ENCODE peak calls at places on chromosomes 6 and 20, in nine cellular contexts. B is upper lobe of left lung; W is GM12878; E is effector memory CD4-positive, alpha-beta T cell; G is endodermal cell; J is CD8-positive, alpha-beta T cell; S is mammary epithelial cell; X is Karpas-422; A is kidney. Y is an unnamed sample.

GRCh38 chr20:63089051-63089907 is 82.5 kb upstream of the BHLHE23 start:
- DNase-seq in J (no peak), W (no peak), A (peak; percentile 48), B (peak; percentile 16), X (no peak), E (no peak), G (peak; percentile 46), S (peak; percentile 15), Y (peak; percentile 23)

GRCh38 chr20:34537651-34538050 is 20.9 kb upstream of the MAP1LC3A start:
- DNase-seq in E (no peak), B (no peak), X (no peak), W (no peak), A (peak; percentile 21), S (no peak), G (no peak), J (no peak), Y (no peak)

GRCh38 chr6:1840491-1841121 is 230.9 kb downstream of the FOXC1 start:
- DNase-seq in A (no peak), X (peak; percentile 11), J (no peak), W (no peak), E (no peak), B (no peak), G (no peak), S (no peak), Y (no peak)

GRCh38 chr6:37306624-37307222 is 47.1 kb upstream of the RNF8 start:
- DNase-seq in B (no peak), A (no peak), X (no peak), J (no peak), S (no peak), E (no peak), W (no peak), G (no peak), Y (no peak)

GRCh38 chr6:89355511-89356185 is 3.1 kb upstream of the UBE2J1 start:
- DNase-seq in A (no peak), E (no peak), G (no peak), X (no peak), B (no peak), J (no peak), W (no peak), S (no peak), Y (no peak)

GRCh38 chr6:122476131-122476530 is 4.5 kb upstream of the SERINC1 start:
- DNase-seq in B (no peak), J (no peak), S (no peak), E (no peak), G (no peak), X (peak; percentile 47), A (no peak), W (no peak), Y (peak; percentile 54)

GRCh38 chr6:32153252-32153834 is 598 bp upstream of the PPT2 start:
- DNase-seq in B (peak; percentile 63), S (peak; percentile 13), A (peak; percentile 87), X (no peak), J (no peak), W (no peak), E (no peak), G (peak; percentile 90), Y (peak; percentile 76)

GRCh38 chr6:110476046-110476849 is at the start of gene SLC22A16:
- DNase-seq in S (no peak), J (no peak), E (no peak), W (no peak), X (no peak), A (peak; percentile 78), B (peak; percentile 38), G (no peak), Y (no peak)

GRCh38 chr6:117264487-117265424 is 602 bp upstream of the VGLL2 start:
- DNase-seq in G (peak; percentile 67), J (no peak), B (no peak), E (no peak), X (no peak), S (peak; percentile 17), W (no peak), A (no peak), Y (peak; percentile 73)

GRCh38 chr6:62286470-62286843 is 432 bp upstream of the KHDRBS2 start:
- DNase-seq in B (peak; percentile 39), J (no peak), W (no peak), E (no peak), G (no peak), S (no peak), A (peak; percentile 30), X (no peak), Y (no peak)

GRCh38 chr20:34111057-34111711 is 859 bp downstream of the EIF2S2 start:
- DNase-seq in E (no peak), G (no peak), B (peak; percentile 68), W (no peak), J (no peak), S (peak; percentile 58), A (no peak), X (peak; percentile 58), Y (peak; percentile 71)

GRCh38 chr20:23415958-23416583 is 5.2 kb downstream of the NAPB start:
- DNase-seq in J (peak; percentile 54), E (no peak), X (no peak), B (no peak), A (no peak), W (no peak), S (peak; percentile 46), G (no peak), Y (no peak)

GRCh38 chr6:37354526-37355384 is 972 bp downstream of the RNF8 start:
- DNase-seq in W (no peak), A (no peak), G (peak; percentile 60), B (peak; percentile 32), E (no peak), S (peak; percentile 25), J (peak; percentile 49), X (peak; percentile 66), Y (peak; percentile 91)

GRCh38 chr6:138406443-138406842 is 2.4 kb downstream of the HEBP2 start:
- DNase-seq in G (peak; percentile 28), J (no peak), A (no peak), E (no peak), W (no peak), S (no peak), X (no peak), B (no peak), Y (no peak)

GRCh38 chr6:22447191-22447590 is 122.2 kb upstream of the HDGFL1 start:
- DNase-seq in E (no peak), X (no peak), S (no peak), W (no peak), B (no peak), G (no peak), J (no peak), A (no peak), Y (no peak)

GRCh38 chr6:4936681-4937041 is 67.2 kb downstream of the RPP40 start:
- DNase-seq in B (no peak), G (no peak), J (no peak), X (peak; percentile 68), W (no peak), E (no peak), A (no peak), S (no peak), Y (no peak)

DNA sequence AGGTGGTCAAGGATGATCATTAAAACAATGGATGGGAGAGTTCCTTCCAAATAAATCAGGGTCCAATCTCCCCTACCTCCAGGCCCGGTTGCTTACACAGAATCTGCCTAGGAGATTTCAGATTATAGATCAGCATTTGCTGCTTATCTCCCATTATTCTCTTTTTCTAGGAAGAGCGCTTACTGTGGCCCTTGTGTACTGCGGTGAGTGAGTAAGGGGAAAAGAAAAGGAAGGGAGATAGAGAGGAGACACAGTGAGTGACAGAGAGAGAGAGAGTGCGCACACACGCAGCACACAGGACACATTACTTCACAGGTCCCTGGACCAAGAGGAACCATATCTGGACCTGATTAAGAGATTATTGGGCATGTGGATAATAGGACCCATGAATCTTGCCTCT is 6.2 kb downstream of the LATS1 start:
- DNase-seq in A (no peak), J (no peak), S (no peak), B (no peak), W (no peak), X (no peak), G (no peak), E (no peak), Y (no peak)
- H3K27ac ChIP-seq in A (no peak overlapping the region), J (no peak overlapping the region), S (no peak overlapping the region), B (no peak overlapping the region), W (no peak overlapping the region), X (no peak overlapping the region), G (no peak overlapping the region), E (no peak overlapping the region), Y (no peak overlapping the region)

DNA sequence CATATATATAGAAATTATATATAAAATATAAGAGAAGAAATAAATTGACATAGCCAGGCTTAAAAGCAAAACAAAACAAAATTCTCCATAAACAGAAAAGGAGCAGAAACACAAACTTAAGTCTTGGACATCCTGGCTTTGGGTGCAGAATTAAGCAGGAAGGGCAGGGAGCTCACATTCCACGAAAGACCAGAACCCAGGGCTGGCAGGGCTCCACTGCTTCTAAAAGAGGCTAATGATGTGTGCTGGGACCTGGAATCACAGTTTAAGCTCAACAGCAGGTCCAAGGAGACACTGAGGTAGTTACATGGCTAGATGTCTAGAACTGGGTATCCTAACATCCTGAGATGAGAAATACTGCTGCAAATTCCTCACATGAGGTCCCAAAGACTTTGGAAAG is 210.3 kb downstream of the WDR27 start:
- DNase-seq in J (no peak), X (no peak), S (no peak), B (no peak), W (no peak), A (no peak), E (no peak), G (no peak), Y (no peak)
- H3K27ac ChIP-seq in J (no peak overlapping the region), X (no peak overlapping the region), S (no peak overlapping the region), B (no peak overlapping the region), W (no peak overlapping the region), A (no peak overlapping the region), E (no peak overlapping the region), G (no peak overlapping the region), Y (peak overlapping the region; percentile 12)

GRCh38 chr6:125797934-125798444 is 7.2 kb downstream of the NCOA7 start:
- DNase-seq in G (no peak), J (no peak), B (peak; percentile 37), W (no peak), S (no peak), E (no peak), A (no peak), X (peak; percentile 75), Y (no peak)
- H3K27ac ChIP-seq in G (no peak overlapping the region), J (no peak overlapping the region), B (peak overlapping the region; percentile 74), W (peak overlapping the region; percentile 79), S (no peak overlapping the region), E (no peak overlapping the region), A (no peak overlapping the region), X (peak overlapping the region; percentile 98), Y (no peak overlapping the region)

GRCh38 chr6:35215665-35216411 is 2.1 kb downstream of the SCUBE3 start:
- DNase-seq in A (no peak), W (no peak), G (no peak), B (no peak), J (no peak), E (no peak), S (no peak), X (no peak), Y (peak; percentile 90)

GRCh38 chr6:35214869-35215664 is 1.3 kb downstream of the SCUBE3 start:
- DNase-seq in S (no peak), A (no peak), W (no peak), G (peak; percentile 54), B (no peak), X (no peak), J (no peak), E (no peak), Y (peak; percentile 95)

GRCh38 chr6:35216412-35216732 is 2.6 kb downstream of the SCUBE3 start:
- DNase-seq in W (no peak), A (no peak), B (no peak), X (no peak), E (no peak), G (no peak), S (no peak), J (no peak), Y (peak; percentile 83)

GRCh38 chr6:35213824-35214756 is at the start of gene SCUBE3:
- DNase-seq in W (no peak), E (no peak), S (peak; percentile 36), A (peak; percentile 83), X (no peak), G (peak; percentile 88), J (no peak), B (no peak), Y (peak; percentile 98)

GRCh38 chr6:35213161-35213823 is 464 bp upstream of the SCUBE3 start:
- DNase-seq in W (no peak), E (no peak), A (no peak), B (no peak), S (no peak), J (no peak), X (no peak), G (peak; percentile 89), Y (peak; percentile 87)
- H3K27ac ChIP-seq in W (no peak overlapping the region), E (no peak overlapping the region), A (no peak overlapping the region), B (no peak overlapping the region), S (no peak overlapping the region), J (no peak overlapping the region), X (no peak overlapping the region), G (peak overlapping the region; percentile 76), Y (no peak overlapping the region)

Y was measured in osteoblast.